ENCODE peak calls at places on chromosomes 6 and 20, in eight cellular contexts. Y is fibroblast of lung, S is MM.1S, G is PC-3, V is GM23248, N is HCT116, H is GM23338, L is DND-41. R is an unnamed sample.

GRCh38 chr6:39791850-39792500 is at the start of gene DAAM2:
- DNase-seq in H (peak; percentile 66), S (no peak), N (no peak), L (no peak), Y (peak; percentile 63), V (peak; percentile 79), G (no peak), R (peak; percentile 75)

GRCh38 chr20:10832146-10832545 is 158.3 kb upstream of the JAG1 start:
- DNase-seq in V (peak; percentile 15), N (no peak), S (no peak), Y (peak; percentile 22), L (no peak), H (no peak), G (peak; percentile 19), R (no peak)

GRCh38 chr20:58447733-58448391 is 58.8 kb downstream of the VAPB start:
- DNase-seq in S (peak; percentile 30), V (peak; percentile 78), Y (peak; percentile 39), H (peak; percentile 89), L (peak; percentile 56), N (peak; percentile 33), G (peak; percentile 86), R (peak; percentile 76)

GRCh38 chr20:54340667-54341081 is 132.8 kb downstream of the PFDN4 start:
- DNase-seq in G (peak; percentile 11), S (no peak), H (no peak), V (peak; percentile 69), N (no peak), Y (peak; percentile 85), L (no peak), R (no peak)

GRCh38 chr6:47168176-47168575 is 126.0 kb upstream of the ADGRF1 start:
- DNase-seq in V (peak; percentile 95), H (no peak), Y (peak; percentile 98), N (peak; percentile 84), G (peak; percentile 98), L (no peak), S (no peak), R (no peak)

GRCh38 chr6:117232191-117232590 is 33.2 kb upstream of the VGLL2 start:
- DNase-seq in N (no peak), G (peak; percentile 5), L (no peak), H (no peak), S (no peak), Y (peak; percentile 47), V (peak; percentile 1), R (no peak)

GRCh38 chr6:65538644-65539043 is 168.4 kb downstream of the EYS start:
- DNase-seq in S (no peak), V (no peak), G (no peak), Y (no peak), H (peak; percentile 17), N (no peak), L (no peak), R (no peak)

GRCh38 chr20:48066256-48066655 is 281.0 kb upstream of the SULF2 start:
- DNase-seq in G (peak; percentile 75), S (no peak), V (peak; percentile 26), N (no peak), H (no peak), L (no peak), Y (peak; percentile 78), R (no peak)

GRCh38 chr6:154757352-154758095 is 24.3 kb downstream of the SCAF8 start:
- DNase-seq in G (no peak), V (no peak), Y (no peak), S (no peak), H (no peak), L (no peak), N (no peak), R (no peak)

GRCh38 chr6:51893356-51893755 is 194.1 kb downstream of the PKHD1 start:
- DNase-seq in H (no peak), V (no peak), G (peak; percentile 66), N (no peak), S (no peak), L (no peak), Y (peak; percentile 9), R (no peak)

GRCh38 chr6:97705568-97705967 is 422.6 kb upstream of the MMS22L start:
- DNase-seq in G (peak; percentile 9), L (no peak), S (no peak), V (peak; percentile 42), H (peak; percentile 86), N (peak; percentile 7), Y (peak; percentile 23), R (no peak)

GRCh38 chr6:100435299-100435698 is 29.4 kb downstream of the SIM1 start:
- DNase-seq in L (no peak), V (peak; percentile 45), N (peak; percentile 19), S (no peak), G (peak; percentile 62), H (peak; percentile 31), Y (peak; percentile 73), R (no peak)

GRCh38 chr20:53309515-53309914 is 284.1 kb downstream of the ZNF217 start:
- DNase-seq in L (no peak), V (no peak), Y (no peak), N (no peak), H (no peak), G (no peak), S (no peak), R (no peak)

GRCh38 chr6:157054531-157054979 is 268.8 kb downstream of the TMEM242 start:
- DNase-seq in S (no peak), V (no peak), Y (no peak), H (no peak), G (no peak), L (peak; percentile 17), N (no peak), R (no peak)

GRCh38 chr6:112268628-112269027 is 14.3 kb upstream of the LAMA4 start:
- DNase-seq in N (no peak), L (no peak), H (no peak), V (peak; percentile 50), Y (no peak), S (no peak), G (no peak), R (no peak)

GRCh38 chr20:61558726-61559125 is 306.7 kb downstream of the CDH4 start:
- DNase-seq in H (no peak), V (peak; percentile 54), N (no peak), G (no peak), S (no peak), Y (peak; percentile 68), L (no peak), R (no peak)

GRCh38 chr6:44667668-44668390 is 280.3 kb downstream of the CDC5L start:
- DNase-seq in L (no peak), Y (no peak), V (no peak), H (peak; percentile 71), G (peak; percentile 34), N (peak; percentile 29), S (no peak), R (no peak)

GRCh38 chr6:127520061-127520460 is 926 bp upstream of the MTCL3 start:
- DNase-seq in G (no peak), S (peak; percentile 10), V (peak; percentile 55), L (peak; percentile 13), Y (peak; percentile 15), H (peak; percentile 53), N (no peak), R (no peak)

GRCh38 chr6:141594874-141595273 is 537.9 kb upstream of the GJE1 start:
- DNase-seq in H (no peak), S (no peak), L (no peak), N (no peak), V (no peak), G (peak; percentile 17), Y (no peak), R (no peak)

GRCh38 chr6:141598487-141598886 is 534.2 kb upstream of the GJE1 start:
- DNase-seq in L (no peak), N (no peak), H (no peak), G (peak; percentile 11), V (peak; percentile 46), Y (peak; percentile 24), S (no peak), R (no peak)

GRCh38 chr6:141587482-141588266 is 545.1 kb upstream of the GJE1 start:
- DNase-seq in Y (peak; percentile 77), V (peak; percentile 49), N (no peak), S (no peak), H (no peak), L (no peak), G (no peak), R (no peak)

GRCh38 chr6:141593311-141593710 is 539.4 kb upstream of the GJE1 start:
- DNase-seq in G (no peak), V (no peak), L (no peak), N (no peak), S (no peak), H (no peak), Y (no peak), R (no peak)
- TF ChIP-seq EZH2 in G (no peak), V (no peak), L (no peak), N (no peak), S (no peak), H (no peak), Y (no peak), R (no peak)

GRCh38 chr6:390914-391558 is 516 bp upstream of the IRF4 start:
- DNase-seq in Y (peak; percentile 6), L (no peak), S (peak; percentile 72), H (peak; percentile 77), N (no peak), G (no peak), V (peak; percentile 42), R (no peak)
- TF ChIP-seq EZH2 in Y (peak; percentile 87), L (no peak), S (no peak), H (peak; percentile 64), N (no peak), G (no peak), V (peak; percentile 62), R (no peak)

GRCh38 chr20:21941941-21942805 is 236.7 kb downstream of the PAX1 start:
- DNase-seq in L (no peak), S (no peak), V (no peak), H (no peak), Y (no peak), N (no peak), G (no peak), R (no peak)

DNA sequence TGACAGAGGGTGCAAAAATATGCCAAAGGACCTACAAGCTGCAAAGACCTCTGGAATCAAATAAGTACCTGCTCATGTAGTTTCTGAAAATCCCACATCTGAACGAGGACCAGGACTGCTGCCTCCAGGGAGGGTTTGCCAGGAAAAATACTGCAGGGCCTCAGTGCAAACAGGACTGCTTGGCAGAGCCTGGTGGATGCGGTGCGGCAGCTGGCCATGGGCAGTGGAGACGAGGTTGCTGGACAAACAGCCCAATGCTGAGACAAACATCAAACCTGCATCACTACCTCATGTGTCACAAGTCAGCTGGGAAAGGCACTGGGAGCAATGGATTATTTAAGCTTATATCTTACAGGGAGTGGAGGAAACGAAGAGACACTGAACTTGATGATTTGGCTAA is 238.8 kb downstream of the PAX1 start:
- DNase-seq in Y (no peak), S (no peak), L (no peak), H (no peak), V (no peak), G (no peak), N (no peak), R (no peak)
- TF ChIP-seq EZH2 in Y (no peak), S (no peak), L (no peak), H (no peak), V (no peak), G (no peak), N (no peak), R (no peak)

DNA sequence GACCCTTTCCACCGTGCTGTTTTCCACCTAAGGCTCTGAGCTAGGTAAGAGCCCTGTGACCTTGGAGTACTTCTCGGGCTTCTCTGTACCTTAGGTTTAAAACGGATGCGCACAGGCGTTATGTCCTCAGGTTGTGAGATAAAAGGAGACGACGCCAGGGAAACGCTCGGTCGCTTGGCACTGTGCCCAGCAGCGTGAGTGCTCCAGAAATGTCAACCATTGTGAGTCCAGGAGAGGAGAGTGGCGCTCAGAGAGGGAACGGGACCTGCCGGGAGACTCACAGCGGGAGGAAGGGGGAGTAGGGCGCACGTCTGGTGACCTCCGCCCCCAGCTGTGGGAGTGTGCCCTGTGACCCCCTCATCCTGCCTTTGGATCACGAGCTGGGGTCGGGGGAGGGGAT is 33.8 kb upstream of the SCRT2 start:
- DNase-seq in S (no peak), Y (no peak), L (no peak), N (no peak), H (no peak), G (peak; percentile 16), V (peak; percentile 25), R (no peak)
- TF ChIP-seq EZH2 in S (no peak), Y (no peak), L (no peak), N (no peak), H (peak; percentile 48), G (peak; percentile 18), V (peak; percentile 55), R (no peak)

R was measured in H1.